ENCODE peak calls at places on chromosome 6, in six cellular contexts. W is adrenal gland, I is fibroblast of pulmonary artery, L is foreskin fibroblast, V is GM06990, J is cardiac muscle cell. Y is an unnamed sample.

GRCh38 chr6:72624557-72625160 is 2.8 kb downstream of the KCNQ5 start:
- DNase-seq in W (no peak), I (peak), L (no peak), V (no peak), J (peak), Y (peak)

GRCh38 chr6:142705054-142705453 is 239.9 kb downstream of the HIVEP2 start:
- DNase-seq in W (no peak), I (no peak), L (no peak), V (no peak), J (no peak), Y (no peak)

GRCh38 chr6:37954791-37955190 is 135.3 kb downstream of the ZFAND3 start:
- DNase-seq in W (no peak), I (no peak), L (no peak), V (no peak), J (no peak), Y (no peak)

GRCh38 chr6:71332012-71332411 is 43.4 kb downstream of the OGFRL1 start:
- DNase-seq in W (no peak), I (no peak), L (no peak), V (no peak), J (no peak), Y (no peak)

GRCh38 chr6:135851442-135852271 is at the start of gene PDE7B:
- DNase-seq in W (peak), I (peak), L (peak), V (peak), J (peak), Y (peak)

GRCh38 chr6:148747493-148748160 is 797 bp downstream of the UST start:
- DNase-seq in W (peak), I (peak), L (no peak), V (peak), J (peak), Y (peak)

GRCh38 chr6:145875496-145876244 is 61.1 kb upstream of the FBXO30 start:
- DNase-seq in W (no peak), I (peak), L (no peak), V (no peak), J (no peak), Y (no peak)

GRCh38 chr6:34144581-34145160 is 1.2 kb downstream of the GRM4 start:
- DNase-seq in W (no peak), I (no peak), L (no peak), V (no peak), J (no peak), Y (no peak)

GRCh38 chr6:134534708-134535149 is 216.8 kb upstream of the SGK1 start:
- DNase-seq in W (no peak), I (peak), L (peak), V (no peak), J (no peak), Y (no peak)

GRCh38 chr6:153044295-153044694 is 41.8 kb upstream of the MTRF1L start:
- DNase-seq in W (no peak), I (no peak), L (no peak), V (no peak), J (no peak), Y (no peak)

GRCh38 chr6:38387461-38387860 is 252.3 kb downstream of the BTBD9 start:
- DNase-seq in W (no peak), I (no peak), L (no peak), V (no peak), J (no peak), Y (no peak)

GRCh38 chr6:37060195-37060559 is 54.7 kb downstream of the FGD2 start:
- DNase-seq in W (no peak), I (peak), L (no peak), V (no peak), J (no peak), Y (no peak)

GRCh38 chr6:106692112-106692822 is 62.9 kb downstream of the QRSL1 start:
- DNase-seq in W (peak), I (peak), L (peak), V (no peak), J (no peak), Y (no peak)

GRCh38 chr6:23547851-23548250 is 578.2 kb upstream of the NRSN1 start:
- DNase-seq in W (no peak), I (no peak), L (no peak), V (no peak), J (peak), Y (no peak)

GRCh38 chr6:48087448-48087847 is 23.5 kb downstream of the PTCHD4 start:
- DNase-seq in W (no peak), I (peak), L (no peak), V (no peak), J (no peak), Y (peak)

GRCh38 chr6:82955841-82956240 is 109.8 kb downstream of the UBE3D start:
- DNase-seq in W (no peak), I (peak), L (peak), V (no peak), J (no peak), Y (no peak)

GRCh38 chr6:38350882-38351281 is 288.8 kb downstream of the BTBD9 start:
- DNase-seq in W (no peak), I (peak), L (no peak), V (no peak), J (no peak), Y (no peak)

GRCh38 chr6:55957961-55958422 is 82.6 kb upstream of the BMP5 start:
- DNase-seq in W (no peak), I (peak), L (peak), V (no peak), J (no peak), Y (no peak)

GRCh38 chr6:38522322-38522721 is 117.4 kb downstream of the BTBD9 start:
- DNase-seq in W (no peak), I (peak), L (no peak), V (no peak), J (no peak), Y (no peak)

GRCh38 chr6:15073344-15073789 is 172.5 kb upstream of the JARID2 start:
- DNase-seq in W (no peak), I (no peak), L (no peak), V (peak), J (no peak), Y (peak)

GRCh38 chr6:35077006-35077712 is 64.0 kb downstream of the TCP11 start:
- DNase-seq in W (peak), I (no peak), L (no peak), V (no peak), J (no peak), Y (no peak)

GRCh38 chr6:132590362-132590761 is 821 bp upstream of the TAAR5 start:
- DNase-seq in W (no peak), I (no peak), L (no peak), V (no peak), J (no peak), Y (no peak)

GRCh38 chr6:28401172-28401571 is 1.6 kb upstream of the ZSCAN12 start:
- DNase-seq in W (no peak), I (peak), L (peak), V (no peak), J (no peak), Y (no peak)

GRCh38 chr6:170292111-170292777 is 1.4 kb upstream of the DLL1 start:
- DNase-seq in W (no peak), I (no peak), L (no peak), V (no peak), J (no peak), Y (no peak)

GRCh38 chr6:25138024-25138696 is 141.0 kb upstream of the CARMIL1 start:
- DNase-seq in W (peak), I (peak), L (peak), V (peak), J (no peak), Y (peak)

GRCh38 chr6:161748535-161749386 is 474.9 kb upstream of the AGPAT4 start:
- DNase-seq in W (peak), I (peak), L (no peak), V (no peak), J (peak), Y (peak)

GRCh38 chr6:24444588-24444987 is 41.9 kb downstream of the MRS2 start:
- DNase-seq in W (no peak), I (no peak), L (no peak), V (no peak), J (no peak), Y (no peak)

GRCh38 chr6:142907017-142907470 is 37.9 kb downstream of the HIVEP2 start:
- DNase-seq in W (no peak), I (no peak), L (no peak), V (peak), J (no peak), Y (peak)

GRCh38 chr6:115570326-115570725 is 490.4 kb downstream of the FRK start:
- DNase-seq in W (no peak), I (no peak), L (peak), V (no peak), J (no peak), Y (no peak)

GRCh38 chr6:144156991-144157390 is 6.7 kb downstream of the STX11 start:
- DNase-seq in W (no peak), I (no peak), L (no peak), V (no peak), J (no peak), Y (no peak)

GRCh38 chr6:166437661-166438060 is 54.9 kb upstream of the MPC1 start:
- DNase-seq in W (no peak), I (no peak), L (no peak), V (no peak), J (no peak), Y (no peak)

GRCh38 chr6:141164042-141164748 is 968.5 kb upstream of the GJE1 start:
- DNase-seq in W (no peak), I (peak), L (no peak), V (no peak), J (no peak), Y (no peak)

GRCh38 chr6:108497883-108498282 is 62.8 kb upstream of the FOXO3 start:
- DNase-seq in W (peak), I (peak), L (no peak), V (peak), J (peak), Y (peak)

GRCh38 chr6:5670381-5670780 is 336.3 kb downstream of the NRN1 start:
- DNase-seq in W (no peak), I (no peak), L (no peak), V (no peak), J (no peak), Y (no peak)

GRCh38 chr6:106862858-106863257 is 111.7 kb downstream of the CD24 start:
- DNase-seq in W (no peak), I (no peak), L (no peak), V (no peak), J (no peak), Y (no peak)

GRCh38 chr6:55636406-55637102 is 57.6 kb upstream of the HMGCLL1 start:
- DNase-seq in W (no peak), I (peak), L (peak), V (no peak), J (no peak), Y (no peak)

GRCh38 chr6:144878577-144878976 is 593.4 kb downstream of the UTRN start:
- DNase-seq in W (no peak), I (no peak), L (no peak), V (no peak), J (no peak), Y (no peak)

GRCh38 chr6:16939839-16940238 is 162.0 kb upstream of the STMND1 start:
- DNase-seq in W (no peak), I (no peak), L (no peak), V (no peak), J (no peak), Y (no peak)

DNA sequence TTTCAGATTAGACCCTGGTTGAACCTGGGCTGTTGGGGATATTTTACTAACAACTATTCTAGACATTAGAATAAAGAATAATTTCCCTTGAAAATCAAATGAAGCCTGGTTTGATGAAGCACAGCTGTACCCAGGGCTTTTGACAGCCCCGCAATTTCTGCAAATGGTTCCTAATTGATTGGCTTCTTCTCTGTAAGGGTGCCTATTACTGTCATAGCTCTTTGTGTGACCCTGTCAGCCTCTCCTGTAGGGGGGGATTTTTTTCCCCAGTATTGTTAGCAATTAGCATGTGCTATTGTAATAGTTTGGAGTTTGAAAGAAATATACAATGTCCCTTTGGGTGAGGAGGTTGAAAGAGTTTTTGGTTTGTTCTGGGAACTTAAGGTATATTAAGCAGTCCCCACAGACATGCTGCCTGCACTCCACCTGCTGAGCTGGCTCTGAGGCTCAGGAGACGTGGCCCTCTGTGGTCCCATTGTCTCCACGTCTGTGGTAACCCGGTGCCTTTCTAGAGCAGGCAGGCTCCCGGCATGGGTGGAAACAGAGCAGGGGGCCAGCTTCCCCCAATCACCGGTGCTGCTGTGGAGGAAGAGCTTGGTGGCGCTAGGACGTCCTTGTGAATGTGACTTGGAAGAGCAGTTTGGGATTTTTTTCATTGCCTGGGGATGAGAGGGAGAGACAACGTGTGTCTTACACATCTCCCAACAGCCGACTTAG is 47.3 kb upstream of the CLDN20 start:
- DNase-seq in W (no peak), I (no peak), L (no peak), V (no peak), J (no peak), Y (no peak)
- TF ChIP-seq CTCF in W (no peak), I (no peak), L (no peak), V (no peak), J (no peak), Y (no peak)

DNA sequence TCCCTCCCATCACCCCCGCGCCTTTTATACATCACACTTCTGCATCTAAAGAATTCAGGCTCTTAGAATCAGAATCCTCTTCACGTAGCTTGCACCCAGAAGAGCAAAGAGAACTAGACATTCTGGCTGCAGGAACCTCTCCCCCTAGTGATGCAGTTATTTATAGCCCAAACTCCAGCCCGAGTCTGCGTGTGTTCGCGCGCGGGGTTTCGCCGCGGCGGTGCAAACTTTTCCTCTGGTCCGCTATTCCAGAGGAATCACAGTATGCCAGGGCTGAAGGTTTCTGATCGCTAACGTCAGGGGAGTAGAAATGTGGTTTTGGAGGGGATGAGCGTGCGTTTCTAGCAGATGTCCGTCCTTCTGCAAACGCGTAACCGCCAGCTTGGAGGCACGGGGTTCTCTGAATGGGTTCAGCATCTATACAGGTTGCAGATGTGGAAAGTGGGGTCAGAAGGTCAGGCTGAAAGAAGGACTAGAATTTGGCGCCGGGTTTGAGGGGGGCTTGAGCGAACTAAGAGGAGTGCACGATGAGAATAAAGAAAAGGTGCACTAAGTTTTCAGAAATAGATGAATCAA is 1.9 kb downstream of the EPHA7 start:
- DNase-seq in W (no peak), I (peak), L (no peak), V (no peak), J (peak), Y (no peak)
- H3K4me3 ChIP-seq in W (no peak), I (peak), L (peak), V (no peak), J (peak), Y (no peak)

GRCh38 chr6:112366695-112367546 is 19.8 kb downstream of the RFPL4B start:
- DNase-seq in W (no peak), I (no peak), L (no peak), V (no peak), J (no peak), Y (no peak)

GRCh38 chr6:112370946-112371345 is 23.8 kb downstream of the RFPL4B start:
- DNase-seq in W (no peak), I (no peak), L (no peak), V (no peak), J (no peak), Y (no peak)

GRCh38 chr6:112367655-112368054 is 20.5 kb downstream of the RFPL4B start:
- DNase-seq in W (no peak), I (no peak), L (no peak), V (no peak), J (no peak), Y (no peak)

GRCh38 chr6:112372213-112372806 is 25.2 kb downstream of the RFPL4B start:
- DNase-seq in W (no peak), I (peak), L (no peak), V (no peak), J (peak), Y (no peak)
- TF ChIP-seq CTCF in W (peak), I (peak), L (peak), V (peak), J (peak), Y (no peak)

DNA sequence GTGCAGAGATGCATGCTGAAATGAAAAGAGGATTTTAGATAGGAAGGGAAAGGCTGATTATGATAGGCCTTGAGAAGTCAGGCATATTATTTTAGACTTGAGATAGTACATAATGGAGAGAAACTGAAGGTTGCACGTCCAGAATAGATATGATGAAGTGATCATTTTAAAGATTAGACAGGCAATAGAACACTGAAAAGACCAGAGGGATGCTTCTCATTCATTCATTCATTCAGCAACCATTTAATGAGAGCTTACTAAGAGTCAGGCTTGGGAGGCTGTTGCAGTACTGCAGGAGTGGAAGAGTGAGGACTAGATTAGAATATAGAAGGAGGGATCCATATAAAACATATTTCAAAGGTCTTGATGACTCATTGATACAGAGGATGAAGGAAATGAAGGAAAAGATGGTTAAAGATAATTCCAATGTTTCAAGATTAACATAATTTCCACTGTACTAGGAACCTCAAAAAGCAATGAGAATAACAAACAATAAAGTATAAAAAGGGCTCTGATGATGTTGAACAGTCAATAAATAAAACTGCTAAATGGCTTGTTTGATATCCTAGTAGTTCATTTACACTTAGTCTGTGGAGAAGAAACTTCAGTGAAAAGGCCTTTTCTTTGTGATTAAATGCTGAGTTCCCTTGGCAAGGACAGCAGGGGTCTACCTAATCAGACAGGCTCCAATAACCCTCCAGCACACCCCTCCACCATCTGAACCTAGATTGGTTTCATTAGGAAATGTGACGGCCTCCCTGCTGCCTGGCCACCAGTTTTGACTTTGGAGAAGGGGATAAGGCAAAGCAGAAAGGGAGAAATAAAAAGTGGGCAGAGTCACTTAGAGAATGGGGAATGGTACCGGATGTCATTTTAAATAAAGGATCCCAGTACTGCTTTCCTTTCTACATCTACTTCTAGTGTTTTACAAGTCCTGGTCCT is 5.3 kb upstream of the FBXO9 start:
- DNase-seq in W (no peak), I (no peak), L (no peak), V (no peak), J (no peak), Y (no peak)
- H3K4me3 ChIP-seq in W (no peak), I (peak), L (peak), V (no peak), J (peak), Y (no peak)

GRCh38 chr6:49570474-49571079 is 20.1 kb downstream of the C6orf141 start:
- DNase-seq in W (no peak), I (peak), L (peak), V (no peak), J (no peak), Y (no peak)
- TF ChIP-seq CTCF in W (peak), I (peak), L (no peak), V (peak), J (no peak), Y (no peak)

DNA sequence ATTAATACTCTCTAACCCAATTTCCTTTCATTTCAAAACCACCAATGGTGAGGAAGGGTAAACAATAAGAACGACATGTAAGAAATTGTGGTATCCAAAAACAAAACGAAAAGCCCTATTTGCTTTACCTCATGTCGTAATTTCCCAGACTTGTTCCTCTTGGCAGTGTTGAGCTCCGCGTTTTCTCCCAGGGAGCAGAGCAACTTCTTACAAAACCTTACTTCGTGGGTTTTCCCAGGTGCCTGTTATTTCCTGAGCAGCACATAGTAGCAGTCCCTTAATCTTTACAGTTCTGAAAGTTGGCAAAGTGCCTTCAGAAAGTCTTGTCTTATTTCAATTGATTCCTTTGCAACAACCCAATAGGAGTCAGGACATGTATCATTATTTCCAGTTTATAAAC is 207.9 kb upstream of the MARCKS start:
- DNase-seq in W (no peak), I (peak), L (no peak), V (no peak), J (peak), Y (peak)
- H3K4me3 ChIP-seq in W (no peak), I (no peak), L (no peak), V (peak), J (no peak), Y (peak)